ENCODE peak calls at places on chromosomes 5 and 9, in six cellular contexts. One of them, this sample, is unnamed.

GRCh38 chr9:71662086-71662485 is 106.2 kb downstream of the CEMIP2 start:
- DNase-seq in K562: no peak
- DNase-seq in GM12891: no peak
- DNase-seq in HepG2: no peak
- DNase-seq in H1: no peak
- DNase-seq in GM12878: no peak
- DNase-seq in this sample: no peak

GRCh38 chr9:16105576-16105975 is 552.7 kb downstream of the CCDC171 start:
- DNase-seq in K562: no peak
- DNase-seq in GM12891: no peak
- DNase-seq in HepG2: no peak
- DNase-seq in H1: no peak
- DNase-seq in GM12878: no peak
- DNase-seq in this sample: no peak

GRCh38 chr9:69122391-69123141 is 51.5 kb upstream of the TJP2 start:
- DNase-seq in K562: no peak
- DNase-seq in GM12891: peak; percentile 25
- DNase-seq in HepG2: peak; percentile 52
- DNase-seq in H1: no peak
- DNase-seq in GM12878: no peak
- DNase-seq in this sample: no peak

GRCh38 chr9:89888677-89889076 is 283.9 kb downstream of the GADD45G start:
- DNase-seq in K562: no peak
- DNase-seq in GM12891: no peak
- DNase-seq in HepG2: no peak
- DNase-seq in H1: no peak
- DNase-seq in GM12878: no peak
- DNase-seq in this sample: no peak

GRCh38 chr5:82635561-82636288 is 357.6 kb upstream of the RPS23 start:
- DNase-seq in K562: no peak
- DNase-seq in GM12891: no peak
- DNase-seq in HepG2: peak; percentile 98
- DNase-seq in H1: no peak
- DNase-seq in GM12878: no peak
- DNase-seq in this sample: no peak

GRCh38 chr5:133327946-133328401 is 276.2 kb downstream of the HSPA4 start:
- DNase-seq in K562: no peak
- DNase-seq in GM12891: no peak
- DNase-seq in HepG2: no peak
- DNase-seq in H1: peak; percentile 47
- DNase-seq in GM12878: no peak
- DNase-seq in this sample: no peak

GRCh38 chr5:92641031-92641962 is 939.7 kb downstream of the NR2F1-AS1 start:
- DNase-seq in K562: no peak
- DNase-seq in GM12891: no peak
- DNase-seq in HepG2: peak; percentile 79
- DNase-seq in H1: no peak
- DNase-seq in GM12878: no peak
- DNase-seq in this sample: no peak

GRCh38 chr5:88979244-88979643 is 96.3 kb upstream of the MEF2C start:
- DNase-seq in K562: no peak
- DNase-seq in GM12891: no peak
- DNase-seq in HepG2: no peak
- DNase-seq in H1: no peak
- DNase-seq in GM12878: peak; percentile 34
- DNase-seq in this sample: no peak

GRCh38 chr5:65070026-65070425 is 301.3 kb downstream of the CWC27 start:
- DNase-seq in K562: no peak
- DNase-seq in GM12891: no peak
- DNase-seq in HepG2: no peak
- DNase-seq in H1: no peak
- DNase-seq in GM12878: no peak
- DNase-seq in this sample: no peak

GRCh38 chr5:115284021-115284420 is 12.4 kb downstream of the CCDC112 start:
- DNase-seq in K562: no peak
- DNase-seq in GM12891: no peak
- DNase-seq in HepG2: no peak
- DNase-seq in H1: no peak
- DNase-seq in GM12878: no peak
- DNase-seq in this sample: no peak

GRCh38 chr9:88464851-88465250 is 70.1 kb upstream of the NXNL2 start:
- DNase-seq in K562: no peak
- DNase-seq in GM12891: no peak
- DNase-seq in HepG2: no peak
- DNase-seq in H1: no peak
- DNase-seq in GM12878: no peak
- DNase-seq in this sample: no peak

GRCh38 chr9:96230002-96230401 is 72.0 kb downstream of the HSD17B3 start:
- DNase-seq in K562: no peak
- DNase-seq in GM12891: no peak
- DNase-seq in HepG2: no peak
- DNase-seq in H1: no peak
- DNase-seq in GM12878: no peak
- DNase-seq in this sample: no peak

GRCh38 chr9:96442491-96442890 is 7.5 kb upstream of the HABP4 start:
- DNase-seq in K562: no peak
- DNase-seq in GM12891: no peak
- DNase-seq in HepG2: no peak
- DNase-seq in H1: no peak
- DNase-seq in GM12878: no peak
- DNase-seq in this sample: no peak

GRCh38 chr5:180818275-180818674 is 15.7 kb upstream of the MGAT1 start:
- DNase-seq in K562: no peak
- DNase-seq in GM12891: no peak
- DNase-seq in HepG2: no peak
- DNase-seq in H1: no peak
- DNase-seq in GM12878: no peak
- DNase-seq in this sample: no peak

GRCh38 chr5:154342963-154343362 is 102.8 kb upstream of the SAP30L start:
- DNase-seq in K562: no peak
- DNase-seq in GM12891: no peak
- DNase-seq in HepG2: no peak
- DNase-seq in H1: no peak
- DNase-seq in GM12878: no peak
- DNase-seq in this sample: no peak

GRCh38 chr5:97547999-97548797 is 365.2 kb upstream of the RIOK2 start:
- DNase-seq in K562: no peak
- DNase-seq in GM12891: no peak
- DNase-seq in HepG2: no peak
- DNase-seq in H1: no peak
- DNase-seq in GM12878: peak; percentile 42
- DNase-seq in this sample: no peak

GRCh38 chr9:113536483-113537226 is 73.1 kb downstream of the RGS3 start:
- DNase-seq in K562: peak; percentile 26
- DNase-seq in GM12891: no peak
- DNase-seq in HepG2: no peak
- DNase-seq in H1: no peak
- DNase-seq in GM12878: no peak
- DNase-seq in this sample: no peak

GRCh38 chr5:191036-191948 is at the start of gene LRRC14B:
- DNase-seq in K562: no peak
- DNase-seq in GM12891: peak; percentile 65
- DNase-seq in HepG2: no peak
- DNase-seq in H1: no peak
- DNase-seq in GM12878: no peak
- DNase-seq in this sample: no peak

GRCh38 chr5:127351418-127351817 is 60.8 kb downstream of the MEGF10 start:
- DNase-seq in K562: no peak
- DNase-seq in GM12891: no peak
- DNase-seq in HepG2: no peak
- DNase-seq in H1: no peak
- DNase-seq in GM12878: no peak
- DNase-seq in this sample: no peak

GRCh38 chr9:36401179-36401740 is 1.2 kb upstream of the RNF38 start:
- DNase-seq in K562: peak; percentile 82
- DNase-seq in GM12891: peak; percentile 79
- DNase-seq in HepG2: peak; percentile 48
- DNase-seq in H1: peak; percentile 10
- DNase-seq in GM12878: peak; percentile 19
- DNase-seq in this sample: peak; percentile 73

GRCh38 chr5:177402271-177403043 is 2.0 kb upstream of the PFN3 start:
- DNase-seq in K562: no peak
- DNase-seq in GM12891: peak; percentile 67
- DNase-seq in HepG2: no peak
- DNase-seq in H1: peak; percentile 68
- DNase-seq in GM12878: no peak
- DNase-seq in this sample: peak; percentile 68

GRCh38 chr5:6166698-6167394 is 211.5 kb downstream of the MED10 start:
- DNase-seq in K562: no peak
- DNase-seq in GM12891: no peak
- DNase-seq in HepG2: no peak
- DNase-seq in H1: no peak
- DNase-seq in GM12878: no peak
- DNase-seq in this sample: no peak

GRCh38 chr5:76808142-76808691 is 10.6 kb upstream of the F2RL1 start:
- DNase-seq in K562: no peak
- DNase-seq in GM12891: no peak
- DNase-seq in HepG2: no peak
- DNase-seq in H1: peak; percentile 87
- DNase-seq in GM12878: no peak
- DNase-seq in this sample: no peak

GRCh38 chr9:94779101-94779500 is 52.6 kb downstream of the AOPEP start:
- DNase-seq in K562: no peak
- DNase-seq in GM12891: no peak
- DNase-seq in HepG2: no peak
- DNase-seq in H1: no peak
- DNase-seq in GM12878: no peak
- DNase-seq in this sample: no peak

GRCh38 chr9:72984990-72985389 is 32.1 kb upstream of the ALDH1A1 start:
- DNase-seq in K562: no peak
- DNase-seq in GM12891: no peak
- DNase-seq in HepG2: no peak
- DNase-seq in H1: no peak
- DNase-seq in GM12878: no peak
- DNase-seq in this sample: no peak

GRCh38 chr9:22683393-22684075 is 236.9 kb downstream of the DMRTA1 start:
- DNase-seq in K562: no peak
- DNase-seq in GM12891: no peak
- DNase-seq in HepG2: no peak
- DNase-seq in H1: no peak
- DNase-seq in GM12878: no peak
- DNase-seq in this sample: no peak

GRCh38 chr9:5773324-5773999 is 59.5 kb downstream of the ERMP1 start:
- DNase-seq in K562: no peak
- DNase-seq in GM12891: no peak
- DNase-seq in HepG2: no peak
- DNase-seq in H1: no peak
- DNase-seq in GM12878: no peak
- DNase-seq in this sample: no peak

GRCh38 chr9:128091571-128091970 is 23.5 kb downstream of the SLC25A25 start:
- DNase-seq in K562: no peak
- DNase-seq in GM12891: no peak
- DNase-seq in HepG2: no peak
- DNase-seq in H1: no peak
- DNase-seq in GM12878: no peak
- DNase-seq in this sample: no peak
- TF ChIP-seq TAF1 in K562: no peak
- TF ChIP-seq TAF1 in GM12891: no peak
- TF ChIP-seq TAF1 in HepG2: no peak
- TF ChIP-seq TAF1 in H1: no peak
- TF ChIP-seq TAF1 in GM12878: no peak
- TF ChIP-seq TAF1 in this sample: no peak

GRCh38 chr5:61631438-61631941 is 299.4 kb downstream of the ZSWIM6 start:
- DNase-seq in K562: no peak
- DNase-seq in GM12891: no peak
- DNase-seq in HepG2: no peak
- DNase-seq in H1: no peak
- DNase-seq in GM12878: no peak
- DNase-seq in this sample: no peak

GRCh38 chr5:61632064-61632463 is 300.0 kb downstream of the ZSWIM6 start:
- DNase-seq in K562: no peak
- DNase-seq in GM12891: no peak
- DNase-seq in HepG2: no peak
- DNase-seq in H1: no peak
- DNase-seq in GM12878: no peak
- DNase-seq in this sample: no peak

GRCh38 chr5:61638476-61638875 is 306.4 kb downstream of the ZSWIM6 start:
- DNase-seq in K562: no peak
- DNase-seq in GM12891: no peak
- DNase-seq in HepG2: no peak
- DNase-seq in H1: no peak
- DNase-seq in GM12878: no peak
- DNase-seq in this sample: no peak

GRCh38 chr5:61637566-61637965 is 305.5 kb downstream of the ZSWIM6 start:
- DNase-seq in K562: no peak
- DNase-seq in GM12891: no peak
- DNase-seq in HepG2: no peak
- DNase-seq in H1: no peak
- DNase-seq in GM12878: no peak
- DNase-seq in this sample: no peak

DNA sequence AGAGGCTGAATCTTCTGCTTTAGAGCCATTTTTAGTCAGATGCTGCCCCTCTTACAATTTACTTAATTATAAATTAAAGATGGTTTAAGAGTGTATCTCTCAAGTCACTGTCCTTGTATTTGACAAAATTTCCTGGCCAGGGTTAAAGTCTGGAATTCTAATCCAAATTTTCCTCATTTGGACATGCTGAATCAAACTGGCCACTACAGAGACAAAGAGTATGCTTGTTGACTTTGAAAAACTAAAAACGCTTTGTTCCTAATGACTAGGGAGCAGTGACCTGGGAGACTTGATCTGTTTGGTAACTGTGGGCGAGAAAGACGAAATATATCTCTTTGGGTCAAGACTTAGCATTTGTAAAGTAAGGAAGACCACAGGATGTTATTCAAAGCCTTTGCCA is 303.2 kb downstream of the ZSWIM6 start:
- DNase-seq in K562: no peak
- DNase-seq in GM12891: no peak
- DNase-seq in HepG2: no peak
- DNase-seq in H1: no peak
- DNase-seq in GM12878: no peak
- DNase-seq in this sample: no peak
- TF ChIP-seq POLR2AphosphoS5 in K562: no peak
- TF ChIP-seq POLR2AphosphoS5 in GM12891: no peak
- TF ChIP-seq POLR2AphosphoS5 in HepG2: no peak
- TF ChIP-seq POLR2AphosphoS5 in H1: no peak
- TF ChIP-seq POLR2AphosphoS5 in GM12878: no peak
- TF ChIP-seq POLR2AphosphoS5 in this sample: no peak

GRCh38 chr9:130834371-130835311 is at the start of gene ABL1:
- DNase-seq in K562: peak; percentile 93
- DNase-seq in GM12891: peak; percentile 70
- DNase-seq in HepG2: peak; percentile 67
- DNase-seq in H1: no peak
- DNase-seq in GM12878: peak; percentile 51
- DNase-seq in this sample: peak; percentile 61
- TF ChIP-seq POLR2A in K562: no peak
- TF ChIP-seq POLR2A in GM12891: peak; percentile 48
- TF ChIP-seq POLR2A in HepG2: peak; percentile 64
- TF ChIP-seq POLR2A in H1: no peak
- TF ChIP-seq POLR2A in GM12878: peak; percentile 82
- TF ChIP-seq POLR2A in this sample: peak; percentile 79

DNA sequence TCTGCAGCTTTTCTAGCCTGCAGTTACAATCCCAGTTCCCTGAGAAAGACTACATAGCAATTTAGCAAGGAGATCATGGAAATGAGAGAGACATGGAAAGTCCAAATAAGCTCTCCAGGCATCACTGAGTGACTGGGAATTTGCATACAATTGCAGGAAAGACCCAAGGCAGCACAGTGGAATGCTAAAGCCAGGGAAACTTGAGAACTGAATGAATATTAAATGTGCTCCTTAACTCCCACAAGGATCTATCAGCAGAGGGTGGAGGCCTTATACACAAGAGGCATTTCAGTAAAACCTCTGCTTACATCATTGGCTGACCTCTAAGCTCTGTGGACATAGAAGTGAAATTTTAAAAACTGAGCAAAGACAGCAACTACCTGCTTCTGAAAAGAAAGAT is 355.6 kb upstream of the DAB2 start:
- DNase-seq in K562: no peak
- DNase-seq in GM12891: no peak
- DNase-seq in HepG2: no peak
- DNase-seq in H1: peak; percentile 3
- DNase-seq in GM12878: no peak
- DNase-seq in this sample: no peak
- TF ChIP-seq TAF1 in K562: no peak
- TF ChIP-seq TAF1 in GM12891: no peak
- TF ChIP-seq TAF1 in HepG2: no peak
- TF ChIP-seq TAF1 in H1: no peak
- TF ChIP-seq TAF1 in GM12878: no peak
- TF ChIP-seq TAF1 in this sample: no peak